ENCODE peak calls at places on chromosome 16, in nine cellular contexts. I is stimulated activated CD8-positive, alpha-beta memory T cell treated with anti-CD3 and anti-CD28 coated beads, Interleukin-15, amount 100 ng/mL, for 24 hours; U is epithelial cell of esophagus; K is midbrain; C is NCI-H1436; D is stimulated activated CD4-positive, alpha-beta T cell treated with anti-CD3 and anti-CD28 coated beads, Interleukin-1b, Interleukin-23, amount 100 ng/mL, for 1 hour; Q is skeletal muscle cell; M is NCI-H1417; R is HFFc6. W is an unnamed sample.
A peak's percentile ranks its signal among the peaks of the same experiment; 100 is the strongest.

GRCh38 chr16:85056211-85056748 is 28.7 kb downstream of the KIAA0513 start:
- DNase-seq in I (no peak), U (no peak), K (peak; percentile 44), C (no peak), D (no peak), Q (no peak), M (no peak), R (no peak), W (no peak)

GRCh38 chr16:8173111-8173644 is 417.1 kb downstream of the TMEM114 start:
- DNase-seq in I (no peak), U (peak; percentile 67), K (peak; percentile 58), C (peak; percentile 33), D (no peak), Q (peak; percentile 7), M (peak; percentile 68), R (peak; percentile 41), W (peak; percentile 0)

GRCh38 chr16:3180445-3180878 is 7.5 kb upstream of the OR1F1 start:
- DNase-seq in I (no peak), U (peak; percentile 50), K (no peak), C (no peak), D (no peak), Q (no peak), M (no peak), R (peak; percentile 62), W (no peak)

GRCh38 chr16:82732461-82732860 is 105.7 kb downstream of the CDH13 start:
- DNase-seq in I (no peak), U (no peak), K (no peak), C (no peak), D (no peak), Q (no peak), M (no peak), R (no peak), W (no peak)

GRCh38 chr16:89025636-89026035 is 48.6 kb upstream of the CBFA2T3 start:
- DNase-seq in I (no peak), U (no peak), K (no peak), C (no peak), D (no peak), Q (no peak), M (no peak), R (no peak), W (no peak)

GRCh38 chr16:87274808-87275207 is 42.4 kb downstream of the C16orf95 start:
- DNase-seq in I (no peak), U (no peak), K (no peak), C (no peak), D (no peak), Q (no peak), M (no peak), R (no peak), W (no peak)

GRCh38 chr16:24953721-24954120 is 61.4 kb downstream of the ARHGAP17 start:
- DNase-seq in I (no peak), U (no peak), K (no peak), C (no peak), D (no peak), Q (no peak), M (no peak), R (no peak), W (no peak)

GRCh38 chr16:55331648-55332185 is 7.7 kb downstream of the IRX6 start:
- DNase-seq in I (no peak), U (no peak), K (no peak), C (no peak), D (no peak), Q (no peak), M (no peak), R (no peak), W (no peak)

GRCh38 chr16:83992624-83993023 is 24.6 kb downstream of the NECAB2 start:
- DNase-seq in I (no peak), U (peak; percentile 43), K (peak; percentile 72), C (no peak), D (no peak), Q (peak; percentile 7), M (no peak), R (peak; percentile 52), W (peak; percentile 92)

GRCh38 chr16:10566613-10567012 is 13.8 kb downstream of the EMP2 start:
- DNase-seq in I (no peak), U (no peak), K (no peak), C (no peak), D (no peak), Q (no peak), M (no peak), R (no peak), W (no peak)

GRCh38 chr16:83344014-83344413 is 463.8 kb upstream of the HSBP1 start:
- DNase-seq in I (no peak), U (peak; percentile 76), K (no peak), C (no peak), D (no peak), Q (peak; percentile 67), M (no peak), R (peak; percentile 87), W (peak; percentile 88)

GRCh38 chr16:75114179-75114945 is 2.2 kb downstream of the LDHD start:
- DNase-seq in I (no peak), U (no peak), K (peak; percentile 32), C (no peak), D (no peak), Q (no peak), M (no peak), R (no peak), W (no peak)

GRCh38 chr16:30782486-30783279 is 4.3 kb downstream of the ZNF629 start:
- DNase-seq in I (no peak), U (no peak), K (no peak), C (no peak), D (no peak), Q (no peak), M (no peak), R (no peak), W (no peak)

GRCh38 chr16:57508084-57508425 is 21.8 kb upstream of the DOK4 start:
- DNase-seq in I (no peak), U (no peak), K (no peak), C (no peak), D (no peak), Q (no peak), M (no peak), R (no peak), W (no peak)

GRCh38 chr16:87570938-87571867 is 31.1 kb upstream of the JPH3 start:
- DNase-seq in I (no peak), U (peak; percentile 37), K (peak; percentile 24), C (peak; percentile 43), D (no peak), Q (no peak), M (no peak), R (peak; percentile 58), W (peak; percentile 28)

GRCh38 chr16:22677024-22677830 is 136.7 kb upstream of the HS3ST2 start:
- DNase-seq in I (no peak), U (no peak), K (no peak), C (no peak), D (no peak), Q (no peak), M (no peak), R (no peak), W (no peak)

GRCh38 chr16:6726621-6727020 is 606.0 kb upstream of the RBFOX1 start:
- DNase-seq in I (no peak), U (no peak), K (no peak), C (no peak), D (no peak), Q (no peak), M (no peak), R (no peak), W (no peak)

GRCh38 chr16:50467943-50468748 is 80.0 kb upstream of the NKD1 start:
- DNase-seq in I (no peak), U (no peak), K (peak; percentile 35), C (peak; percentile 9), D (no peak), Q (no peak), M (no peak), R (no peak), W (no peak)

GRCh38 chr16:81450783-81451491 is 6.3 kb downstream of the CMIP start:
- DNase-seq in I (no peak), U (no peak), K (no peak), C (no peak), D (no peak), Q (no peak), M (no peak), R (no peak), W (no peak)